ENCODE peak calls at places on chromosomes 5 and 9, in nine cellular contexts. One of them, this sample, is unnamed.

GRCh38 chr9:69653261-69653660 is 18.9 kb downstream of the APBA1 start:
- DNase-seq in activated CD8-positive, alpha-beta memory T cell treated with anti-CD3 and anti-CD28 coated beads, Interleukin-2, amount 10 ng/mL, durations not matched to agents 7 days and 5 days: no peak
- DNase-seq in SK-MEL-5: no peak
- DNase-seq in EL: no peak
- DNase-seq in epithelial cell of esophagus: no peak
- DNase-seq in fibroblast of villous mesenchyme: no peak
- DNase-seq in stimulated activated CD4-positive, alpha-beta T cell treated with anti-CD3 and anti-CD28 coated beads, Interleukin-4, amount 100 ng/mL, for 48 hours: no peak
- DNase-seq in mesenteric fat pad: no peak
- DNase-seq in endothelial cell of umbilical vein: no peak
- DNase-seq in this sample: no peak

GRCh38 chr9:16417101-16417500 is 453.4 kb downstream of the BNC2 start:
- DNase-seq in fibroblast of villous mesenchyme: peak; percentile 97
- DNase-seq in SK-MEL-5: no peak
- DNase-seq in stimulated activated CD4-positive, alpha-beta T cell treated with anti-CD3 and anti-CD28 coated beads, Interleukin-4, amount 100 ng/mL, for 48 hours: no peak
- DNase-seq in activated CD8-positive, alpha-beta memory T cell treated with anti-CD3 and anti-CD28 coated beads, Interleukin-2, amount 10 ng/mL, durations not matched to agents 7 days and 5 days: no peak
- DNase-seq in EL: peak; percentile 79
- DNase-seq in endothelial cell of umbilical vein: peak; percentile 39
- DNase-seq in mesenteric fat pad: no peak
- DNase-seq in epithelial cell of esophagus: peak; percentile 45
- DNase-seq in this sample: no peak

GRCh38 chr9:4128876-4129275 is 171.0 kb downstream of the GLIS3 start:
- DNase-seq in endothelial cell of umbilical vein: no peak
- DNase-seq in EL: no peak
- DNase-seq in epithelial cell of esophagus: no peak
- DNase-seq in mesenteric fat pad: no peak
- DNase-seq in stimulated activated CD4-positive, alpha-beta T cell treated with anti-CD3 and anti-CD28 coated beads, Interleukin-4, amount 100 ng/mL, for 48 hours: no peak
- DNase-seq in SK-MEL-5: no peak
- DNase-seq in fibroblast of villous mesenchyme: no peak
- DNase-seq in activated CD8-positive, alpha-beta memory T cell treated with anti-CD3 and anti-CD28 coated beads, Interleukin-2, amount 10 ng/mL, durations not matched to agents 7 days and 5 days: no peak
- DNase-seq in this sample: no peak

GRCh38 chr5:82749453-82749852 is 327.7 kb downstream of the TMEM167A start:
- DNase-seq in SK-MEL-5: peak; percentile 100
- DNase-seq in epithelial cell of esophagus: no peak
- DNase-seq in EL: no peak
- DNase-seq in stimulated activated CD4-positive, alpha-beta T cell treated with anti-CD3 and anti-CD28 coated beads, Interleukin-4, amount 100 ng/mL, for 48 hours: no peak
- DNase-seq in fibroblast of villous mesenchyme: no peak
- DNase-seq in activated CD8-positive, alpha-beta memory T cell treated with anti-CD3 and anti-CD28 coated beads, Interleukin-2, amount 10 ng/mL, durations not matched to agents 7 days and 5 days: no peak
- DNase-seq in mesenteric fat pad: no peak
- DNase-seq in endothelial cell of umbilical vein: peak; percentile 37
- DNase-seq in this sample: no peak

GRCh38 chr5:158970569-158971014 is 129.1 kb downstream of the EBF1 start:
- DNase-seq in stimulated activated CD4-positive, alpha-beta T cell treated with anti-CD3 and anti-CD28 coated beads, Interleukin-4, amount 100 ng/mL, for 48 hours: no peak
- DNase-seq in epithelial cell of esophagus: no peak
- DNase-seq in endothelial cell of umbilical vein: no peak
- DNase-seq in SK-MEL-5: no peak
- DNase-seq in EL: no peak
- DNase-seq in activated CD8-positive, alpha-beta memory T cell treated with anti-CD3 and anti-CD28 coated beads, Interleukin-2, amount 10 ng/mL, durations not matched to agents 7 days and 5 days: no peak
- DNase-seq in mesenteric fat pad: no peak
- DNase-seq in fibroblast of villous mesenchyme: peak; percentile 52
- DNase-seq in this sample: no peak

GRCh38 chr9:16784002-16784401 is 86.5 kb downstream of the BNC2 start:
- DNase-seq in stimulated activated CD4-positive, alpha-beta T cell treated with anti-CD3 and anti-CD28 coated beads, Interleukin-4, amount 100 ng/mL, for 48 hours: no peak
- DNase-seq in mesenteric fat pad: no peak
- DNase-seq in endothelial cell of umbilical vein: no peak
- DNase-seq in activated CD8-positive, alpha-beta memory T cell treated with anti-CD3 and anti-CD28 coated beads, Interleukin-2, amount 10 ng/mL, durations not matched to agents 7 days and 5 days: no peak
- DNase-seq in SK-MEL-5: no peak
- DNase-seq in epithelial cell of esophagus: no peak
- DNase-seq in EL: no peak
- DNase-seq in fibroblast of villous mesenchyme: no peak
- DNase-seq in this sample: no peak

GRCh38 chr5:160894-161540 is 30.3 kb upstream of the LRRC14B start:
- DNase-seq in EL: no peak
- DNase-seq in mesenteric fat pad: peak; percentile 82
- DNase-seq in SK-MEL-5: no peak
- DNase-seq in stimulated activated CD4-positive, alpha-beta T cell treated with anti-CD3 and anti-CD28 coated beads, Interleukin-4, amount 100 ng/mL, for 48 hours: no peak
- DNase-seq in fibroblast of villous mesenchyme: no peak
- DNase-seq in endothelial cell of umbilical vein: no peak
- DNase-seq in epithelial cell of esophagus: no peak
- DNase-seq in activated CD8-positive, alpha-beta memory T cell treated with anti-CD3 and anti-CD28 coated beads, Interleukin-2, amount 10 ng/mL, durations not matched to agents 7 days and 5 days: no peak
- DNase-seq in this sample: no peak

GRCh38 chr9:34606190-34606589 is 5.7 kb downstream of the RPP25L start:
- DNase-seq in epithelial cell of esophagus: no peak
- DNase-seq in mesenteric fat pad: no peak
- DNase-seq in endothelial cell of umbilical vein: no peak
- DNase-seq in stimulated activated CD4-positive, alpha-beta T cell treated with anti-CD3 and anti-CD28 coated beads, Interleukin-4, amount 100 ng/mL, for 48 hours: no peak
- DNase-seq in fibroblast of villous mesenchyme: no peak
- DNase-seq in SK-MEL-5: no peak
- DNase-seq in activated CD8-positive, alpha-beta memory T cell treated with anti-CD3 and anti-CD28 coated beads, Interleukin-2, amount 10 ng/mL, durations not matched to agents 7 days and 5 days: no peak
- DNase-seq in EL: no peak
- DNase-seq in this sample: no peak

GRCh38 chr9:87324613-87325194 is 173.0 kb upstream of the DAPK1 start:
- DNase-seq in epithelial cell of esophagus: peak; percentile 62
- DNase-seq in fibroblast of villous mesenchyme: peak; percentile 70
- DNase-seq in EL: peak; percentile 68
- DNase-seq in mesenteric fat pad: no peak
- DNase-seq in endothelial cell of umbilical vein: peak; percentile 60
- DNase-seq in activated CD8-positive, alpha-beta memory T cell treated with anti-CD3 and anti-CD28 coated beads, Interleukin-2, amount 10 ng/mL, durations not matched to agents 7 days and 5 days: no peak
- DNase-seq in SK-MEL-5: peak; percentile 79
- DNase-seq in stimulated activated CD4-positive, alpha-beta T cell treated with anti-CD3 and anti-CD28 coated beads, Interleukin-4, amount 100 ng/mL, for 48 hours: no peak
- DNase-seq in this sample: peak; percentile 8

GRCh38 chr9:96566401-96567202 is 53.0 kb downstream of the CDC14B start:
- DNase-seq in endothelial cell of umbilical vein: no peak
- DNase-seq in SK-MEL-5: peak; percentile 46
- DNase-seq in mesenteric fat pad: peak; percentile 93
- DNase-seq in activated CD8-positive, alpha-beta memory T cell treated with anti-CD3 and anti-CD28 coated beads, Interleukin-2, amount 10 ng/mL, durations not matched to agents 7 days and 5 days: peak; percentile 85
- DNase-seq in fibroblast of villous mesenchyme: peak; percentile 52
- DNase-seq in epithelial cell of esophagus: peak; percentile 43
- DNase-seq in EL: peak; percentile 68
- DNase-seq in stimulated activated CD4-positive, alpha-beta T cell treated with anti-CD3 and anti-CD28 coated beads, Interleukin-4, amount 100 ng/mL, for 48 hours: peak; percentile 65
- DNase-seq in this sample: no peak

GRCh38 chr5:93580387-93581100 is 475 bp downstream of the NR2F1-AS1 start:
- DNase-seq in EL: peak; percentile 51
- DNase-seq in epithelial cell of esophagus: peak; percentile 31
- DNase-seq in stimulated activated CD4-positive, alpha-beta T cell treated with anti-CD3 and anti-CD28 coated beads, Interleukin-4, amount 100 ng/mL, for 48 hours: no peak
- DNase-seq in fibroblast of villous mesenchyme: peak; percentile 65
- DNase-seq in mesenteric fat pad: no peak
- DNase-seq in activated CD8-positive, alpha-beta memory T cell treated with anti-CD3 and anti-CD28 coated beads, Interleukin-2, amount 10 ng/mL, durations not matched to agents 7 days and 5 days: no peak
- DNase-seq in SK-MEL-5: no peak
- DNase-seq in endothelial cell of umbilical vein: peak; percentile 63
- DNase-seq in this sample: no peak

GRCh38 chr5:38715671-38716070 is 130.1 kb upstream of the OSMR start:
- DNase-seq in EL: peak; percentile 20
- DNase-seq in SK-MEL-5: peak; percentile 85
- DNase-seq in stimulated activated CD4-positive, alpha-beta T cell treated with anti-CD3 and anti-CD28 coated beads, Interleukin-4, amount 100 ng/mL, for 48 hours: no peak
- DNase-seq in epithelial cell of esophagus: no peak
- DNase-seq in endothelial cell of umbilical vein: peak; percentile 46
- DNase-seq in fibroblast of villous mesenchyme: no peak
- DNase-seq in mesenteric fat pad: no peak
- DNase-seq in activated CD8-positive, alpha-beta memory T cell treated with anti-CD3 and anti-CD28 coated beads, Interleukin-2, amount 10 ng/mL, durations not matched to agents 7 days and 5 days: no peak
- DNase-seq in this sample: no peak

GRCh38 chr9:70405808-70406445 is 8.5 kb downstream of the KLF9 start:
- DNase-seq in fibroblast of villous mesenchyme: peak; percentile 25
- DNase-seq in activated CD8-positive, alpha-beta memory T cell treated with anti-CD3 and anti-CD28 coated beads, Interleukin-2, amount 10 ng/mL, durations not matched to agents 7 days and 5 days: no peak
- DNase-seq in SK-MEL-5: no peak
- DNase-seq in epithelial cell of esophagus: no peak
- DNase-seq in endothelial cell of umbilical vein: no peak
- DNase-seq in mesenteric fat pad: no peak
- DNase-seq in EL: no peak
- DNase-seq in stimulated activated CD4-positive, alpha-beta T cell treated with anti-CD3 and anti-CD28 coated beads, Interleukin-4, amount 100 ng/mL, for 48 hours: no peak
- DNase-seq in this sample: no peak

GRCh38 chr5:90866333-90866732 is 307.7 kb downstream of the ADGRV1 start:
- DNase-seq in stimulated activated CD4-positive, alpha-beta T cell treated with anti-CD3 and anti-CD28 coated beads, Interleukin-4, amount 100 ng/mL, for 48 hours: no peak
- DNase-seq in mesenteric fat pad: no peak
- DNase-seq in EL: peak; percentile 16
- DNase-seq in endothelial cell of umbilical vein: peak; percentile 71
- DNase-seq in SK-MEL-5: peak; percentile 62
- DNase-seq in fibroblast of villous mesenchyme: peak; percentile 30
- DNase-seq in epithelial cell of esophagus: peak; percentile 33
- DNase-seq in activated CD8-positive, alpha-beta memory T cell treated with anti-CD3 and anti-CD28 coated beads, Interleukin-2, amount 10 ng/mL, durations not matched to agents 7 days and 5 days: no peak
- DNase-seq in this sample: peak; percentile 23

GRCh38 chr5:1068204-1068894 is 43.5 kb downstream of the SLC12A7 start:
- DNase-seq in stimulated activated CD4-positive, alpha-beta T cell treated with anti-CD3 and anti-CD28 coated beads, Interleukin-4, amount 100 ng/mL, for 48 hours: no peak
- DNase-seq in activated CD8-positive, alpha-beta memory T cell treated with anti-CD3 and anti-CD28 coated beads, Interleukin-2, amount 10 ng/mL, durations not matched to agents 7 days and 5 days: no peak
- DNase-seq in mesenteric fat pad: no peak
- DNase-seq in SK-MEL-5: no peak
- DNase-seq in EL: no peak
- DNase-seq in epithelial cell of esophagus: no peak
- DNase-seq in fibroblast of villous mesenchyme: no peak
- DNase-seq in endothelial cell of umbilical vein: no peak
- DNase-seq in this sample: no peak

GRCh38 chr5:134714120-134714519 is 24.2 kb upstream of the CAMLG start:
- DNase-seq in activated CD8-positive, alpha-beta memory T cell treated with anti-CD3 and anti-CD28 coated beads, Interleukin-2, amount 10 ng/mL, durations not matched to agents 7 days and 5 days: no peak
- DNase-seq in endothelial cell of umbilical vein: no peak
- DNase-seq in EL: no peak
- DNase-seq in epithelial cell of esophagus: no peak
- DNase-seq in fibroblast of villous mesenchyme: no peak
- DNase-seq in stimulated activated CD4-positive, alpha-beta T cell treated with anti-CD3 and anti-CD28 coated beads, Interleukin-4, amount 100 ng/mL, for 48 hours: no peak
- DNase-seq in mesenteric fat pad: no peak
- DNase-seq in SK-MEL-5: no peak
- DNase-seq in this sample: no peak

GRCh38 chr9:20552874-20553624 is 69.2 kb downstream of the MLLT3 start:
- DNase-seq in epithelial cell of esophagus: peak; percentile 14
- DNase-seq in mesenteric fat pad: no peak
- DNase-seq in activated CD8-positive, alpha-beta memory T cell treated with anti-CD3 and anti-CD28 coated beads, Interleukin-2, amount 10 ng/mL, durations not matched to agents 7 days and 5 days: peak; percentile 47
- DNase-seq in EL: peak; percentile 25
- DNase-seq in stimulated activated CD4-positive, alpha-beta T cell treated with anti-CD3 and anti-CD28 coated beads, Interleukin-4, amount 100 ng/mL, for 48 hours: no peak
- DNase-seq in fibroblast of villous mesenchyme: peak; percentile 23
- DNase-seq in endothelial cell of umbilical vein: peak; percentile 20
- DNase-seq in SK-MEL-5: peak; percentile 58
- DNase-seq in this sample: no peak

GRCh38 chr9:121344062-121344696 is 25.9 kb downstream of the STOM start:
- DNase-seq in epithelial cell of esophagus: no peak
- DNase-seq in stimulated activated CD4-positive, alpha-beta T cell treated with anti-CD3 and anti-CD28 coated beads, Interleukin-4, amount 100 ng/mL, for 48 hours: no peak
- DNase-seq in SK-MEL-5: no peak
- DNase-seq in EL: no peak
- DNase-seq in activated CD8-positive, alpha-beta memory T cell treated with anti-CD3 and anti-CD28 coated beads, Interleukin-2, amount 10 ng/mL, durations not matched to agents 7 days and 5 days: no peak
- DNase-seq in endothelial cell of umbilical vein: no peak
- DNase-seq in mesenteric fat pad: no peak
- DNase-seq in fibroblast of villous mesenchyme: no peak
- DNase-seq in this sample: no peak

GRCh38 chr5:90657788-90658187 is 99.2 kb downstream of the ADGRV1 start:
- DNase-seq in epithelial cell of esophagus: no peak
- DNase-seq in SK-MEL-5: no peak
- DNase-seq in stimulated activated CD4-positive, alpha-beta T cell treated with anti-CD3 and anti-CD28 coated beads, Interleukin-4, amount 100 ng/mL, for 48 hours: no peak
- DNase-seq in fibroblast of villous mesenchyme: no peak
- DNase-seq in mesenteric fat pad: no peak
- DNase-seq in EL: no peak
- DNase-seq in activated CD8-positive, alpha-beta memory T cell treated with anti-CD3 and anti-CD28 coated beads, Interleukin-2, amount 10 ng/mL, durations not matched to agents 7 days and 5 days: no peak
- DNase-seq in endothelial cell of umbilical vein: no peak
- DNase-seq in this sample: no peak

GRCh38 chr9:86822414-86822813 is 124.9 kb downstream of the GAS1 start:
- DNase-seq in EL: no peak
- DNase-seq in fibroblast of villous mesenchyme: no peak
- DNase-seq in epithelial cell of esophagus: no peak
- DNase-seq in endothelial cell of umbilical vein: no peak
- DNase-seq in SK-MEL-5: no peak
- DNase-seq in mesenteric fat pad: no peak
- DNase-seq in activated CD8-positive, alpha-beta memory T cell treated with anti-CD3 and anti-CD28 coated beads, Interleukin-2, amount 10 ng/mL, durations not matched to agents 7 days and 5 days: no peak
- DNase-seq in stimulated activated CD4-positive, alpha-beta T cell treated with anti-CD3 and anti-CD28 coated beads, Interleukin-4, amount 100 ng/mL, for 48 hours: no peak
- DNase-seq in this sample: no peak

GRCh38 chr9:136644593-136645342 is 17.9 kb upstream of the EGFL7 start:
- DNase-seq in EL: peak; percentile 37
- DNase-seq in stimulated activated CD4-positive, alpha-beta T cell treated with anti-CD3 and anti-CD28 coated beads, Interleukin-4, amount 100 ng/mL, for 48 hours: peak; percentile 67
- DNase-seq in SK-MEL-5: peak; percentile 76
- DNase-seq in activated CD8-positive, alpha-beta memory T cell treated with anti-CD3 and anti-CD28 coated beads, Interleukin-2, amount 10 ng/mL, durations not matched to agents 7 days and 5 days: peak; percentile 81
- DNase-seq in mesenteric fat pad: peak; percentile 96
- DNase-seq in epithelial cell of esophagus: peak; percentile 66
- DNase-seq in fibroblast of villous mesenchyme: peak; percentile 86
- DNase-seq in endothelial cell of umbilical vein: peak; percentile 88
- DNase-seq in this sample: peak; percentile 61

GRCh38 chr5:73183491-73183891 is 10.5 kb downstream of the TMEM174 start:
- DNase-seq in mesenteric fat pad: no peak
- DNase-seq in epithelial cell of esophagus: no peak
- DNase-seq in endothelial cell of umbilical vein: no peak
- DNase-seq in stimulated activated CD4-positive, alpha-beta T cell treated with anti-CD3 and anti-CD28 coated beads, Interleukin-4, amount 100 ng/mL, for 48 hours: no peak
- DNase-seq in activated CD8-positive, alpha-beta memory T cell treated with anti-CD3 and anti-CD28 coated beads, Interleukin-2, amount 10 ng/mL, durations not matched to agents 7 days and 5 days: no peak
- DNase-seq in fibroblast of villous mesenchyme: no peak
- DNase-seq in SK-MEL-5: no peak
- DNase-seq in EL: no peak
- DNase-seq in this sample: no peak

GRCh38 chr5:125295405-125295872 is 549.0 kb upstream of the ZNF608 start:
- DNase-seq in endothelial cell of umbilical vein: peak; percentile 56
- DNase-seq in EL: peak; percentile 45
- DNase-seq in mesenteric fat pad: no peak
- DNase-seq in epithelial cell of esophagus: peak; percentile 60
- DNase-seq in fibroblast of villous mesenchyme: peak; percentile 28
- DNase-seq in stimulated activated CD4-positive, alpha-beta T cell treated with anti-CD3 and anti-CD28 coated beads, Interleukin-4, amount 100 ng/mL, for 48 hours: no peak
- DNase-seq in activated CD8-positive, alpha-beta memory T cell treated with anti-CD3 and anti-CD28 coated beads, Interleukin-2, amount 10 ng/mL, durations not matched to agents 7 days and 5 days: no peak
- DNase-seq in SK-MEL-5: no peak
- DNase-seq in this sample: no peak